ENCODE peak calls at places on chromosomes 16 and 17, in four cellular contexts. One of them, this sample, is unnamed.

GRCh38 chr16:11224096-11224893 is 31.7 kb downstream of the SOCS1 start:
- DNase-seq in IMR-90: no peak
- DNase-seq in HepG2: peak
- DNase-seq in A549: no peak
- DNase-seq in this sample: peak

GRCh38 chr16:68022278-68022727 is 729 bp downstream of the DDX28 start:
- DNase-seq in IMR-90: no peak
- DNase-seq in HepG2: no peak
- DNase-seq in A549: no peak
- DNase-seq in this sample: peak

GRCh38 chr16:19717319-19717718 is 708 bp downstream of the KNOP1 start:
- DNase-seq in IMR-90: peak
- DNase-seq in HepG2: no peak
- DNase-seq in A549: no peak
- DNase-seq in this sample: no peak

GRCh38 chr16:19463468-19464315 is 46.0 kb downstream of the TMC5 start:
- DNase-seq in IMR-90: no peak
- DNase-seq in HepG2: no peak
- DNase-seq in A549: no peak
- DNase-seq in this sample: no peak

GRCh38 chr17:4645642-4646041 is 4.2 kb upstream of the ALOX15 start:
- DNase-seq in IMR-90: no peak
- DNase-seq in HepG2: no peak
- DNase-seq in A549: no peak
- DNase-seq in this sample: no peak

GRCh38 chr17:82366749-82367148 is 4.8 kb upstream of the UTS2R start:
- DNase-seq in IMR-90: no peak
- DNase-seq in HepG2: no peak
- DNase-seq in A549: no peak
- DNase-seq in this sample: no peak

GRCh38 chr16:23249830-23250229 is 52.3 kb upstream of the SCNN1B start:
- DNase-seq in IMR-90: no peak
- DNase-seq in HepG2: no peak
- DNase-seq in A549: no peak
- DNase-seq in this sample: no peak

GRCh38 chr17:565506-565905 is 149.1 kb downstream of the VPS53 start:
- DNase-seq in IMR-90: no peak
- DNase-seq in HepG2: peak
- DNase-seq in A549: peak
- DNase-seq in this sample: no peak

GRCh38 chr17:258906-259305 is 77.5 kb upstream of the DOC2B start:
- DNase-seq in IMR-90: no peak
- DNase-seq in HepG2: no peak
- DNase-seq in A549: no peak
- DNase-seq in this sample: no peak

GRCh38 chr17:50280068-50280467 is 5.8 kb downstream of the TMEM92 start:
- DNase-seq in IMR-90: no peak
- DNase-seq in HepG2: no peak
- DNase-seq in A549: no peak
- DNase-seq in this sample: no peak

GRCh38 chr17:47829870-47830269 is 1.5 kb downstream of the MRPL10 start:
- DNase-seq in IMR-90: no peak
- DNase-seq in HepG2: no peak
- DNase-seq in A549: no peak
- DNase-seq in this sample: no peak

GRCh38 chr16:57892041-57892440 is 78.9 kb downstream of the CNGB1 start:
- DNase-seq in IMR-90: peak
- DNase-seq in HepG2: peak
- DNase-seq in A549: no peak
- DNase-seq in this sample: no peak

GRCh38 chr16:22191966-22192260 is 14.2 kb upstream of the EEF2K start:
- DNase-seq in IMR-90: peak
- DNase-seq in HepG2: peak
- DNase-seq in A549: no peak
- DNase-seq in this sample: no peak

GRCh38 chr17:57801044-57801711 is 48.7 kb downstream of the MRPS23 start:
- DNase-seq in IMR-90: no peak
- DNase-seq in HepG2: no peak
- DNase-seq in A549: no peak
- DNase-seq in this sample: no peak

GRCh38 chr16:58451945-58452401 is 48.0 kb upstream of the NDRG4 start:
- DNase-seq in IMR-90: no peak
- DNase-seq in HepG2: peak
- DNase-seq in A549: peak
- DNase-seq in this sample: peak

GRCh38 chr17:76593338-76593737 is 7.7 kb upstream of the ST6GALNAC2 start:
- DNase-seq in IMR-90: peak
- DNase-seq in HepG2: no peak
- DNase-seq in A549: no peak
- DNase-seq in this sample: no peak

GRCh38 chr16:11639008-11639562 is 29.2 kb upstream of the SNN start:
- DNase-seq in IMR-90: no peak
- DNase-seq in HepG2: no peak
- DNase-seq in A549: no peak
- DNase-seq in this sample: no peak

GRCh38 chr17:5078106-5079028 is at the start of gene ZFP3:
- DNase-seq in IMR-90: peak
- DNase-seq in HepG2: no peak
- DNase-seq in A549: peak
- DNase-seq in this sample: no peak

GRCh38 chr17:63714550-63715277 is 14.8 kb upstream of the LIMD2 start:
- DNase-seq in IMR-90: peak
- DNase-seq in HepG2: no peak
- DNase-seq in A549: no peak
- DNase-seq in this sample: no peak

GRCh38 chr16:50425648-50426047 is 56.9 kb upstream of the BRD7 start:
- DNase-seq in IMR-90: no peak
- DNase-seq in HepG2: no peak
- DNase-seq in A549: no peak
- DNase-seq in this sample: no peak

GRCh38 chr17:78933959-78934568 is 8.9 kb upstream of the TIMP2 start:
- DNase-seq in IMR-90: peak
- DNase-seq in HepG2: peak
- DNase-seq in A549: peak
- DNase-seq in this sample: no peak

GRCh38 chr16:55471448-55472097 is 7.4 kb upstream of the MMP2 start:
- DNase-seq in IMR-90: peak
- DNase-seq in HepG2: no peak
- DNase-seq in A549: peak
- DNase-seq in this sample: no peak

GRCh38 chr17:27895110-27895895 is 2.1 kb upstream of the LYRM9 start:
- DNase-seq in IMR-90: no peak
- DNase-seq in HepG2: no peak
- DNase-seq in A549: no peak
- DNase-seq in this sample: no peak

GRCh38 chr17:8465381-8466158 is 29.9 kb downstream of the NDEL1 start:
- DNase-seq in IMR-90: no peak
- DNase-seq in HepG2: no peak
- DNase-seq in A549: no peak
- DNase-seq in this sample: no peak

GRCh38 chr16:63998-64913 is 8.2 kb downstream of the RHBDF1 start:
- DNase-seq in IMR-90: no peak
- DNase-seq in HepG2: no peak
- DNase-seq in A549: no peak
- DNase-seq in this sample: no peak

GRCh38 chr17:80106751-80107150 is 5.4 kb downstream of the GAA start:
- DNase-seq in IMR-90: no peak
- DNase-seq in HepG2: no peak
- DNase-seq in A549: no peak
- DNase-seq in this sample: no peak

GRCh38 chr16:23595246-23595950 is 718 bp downstream of the NDUFAB1 start:
- DNase-seq in IMR-90: no peak
- DNase-seq in HepG2: peak
- DNase-seq in A549: no peak
- DNase-seq in this sample: no peak

GRCh38 chr16:64196444-64196843 is 925.4 kb downstream of the CDH11 start:
- DNase-seq in IMR-90: peak
- DNase-seq in HepG2: no peak
- DNase-seq in A549: no peak
- DNase-seq in this sample: no peak

GRCh38 chr16:75943705-75944514 is 217.6 kb upstream of the CPHXL start:
- DNase-seq in IMR-90: no peak
- DNase-seq in HepG2: peak
- DNase-seq in A549: no peak
- DNase-seq in this sample: no peak

GRCh38 chr16:56311208-56312027 is 113.9 kb downstream of the AMFR start:
- DNase-seq in IMR-90: no peak
- DNase-seq in HepG2: no peak
- DNase-seq in A549: no peak
- DNase-seq in this sample: no peak

GRCh38 chr16:21026846-21027245 is 123.8 kb downstream of the DNAH3 start:
- DNase-seq in IMR-90: no peak
- DNase-seq in HepG2: no peak
- DNase-seq in A549: no peak
- DNase-seq in this sample: no peak

GRCh38 chr17:4369557-4370230 is 3.2 kb upstream of the UBE2G1 start:
- DNase-seq in IMR-90: no peak
- DNase-seq in HepG2: no peak
- DNase-seq in A549: no peak
- DNase-seq in this sample: no peak

GRCh38 chr16:17377360-17378324 is 93.1 kb downstream of the XYLT1 start:
- DNase-seq in IMR-90: no peak
- DNase-seq in HepG2: no peak
- DNase-seq in A549: no peak
- DNase-seq in this sample: no peak

GRCh38 chr17:73549841-73550430 is 94.3 kb downstream of the SDK2 start:
- DNase-seq in IMR-90: no peak
- DNase-seq in HepG2: no peak
- DNase-seq in A549: no peak
- DNase-seq in this sample: no peak
- TF ChIP-seq MAZ in IMR-90: no peak
- TF ChIP-seq MAZ in HepG2: no peak
- TF ChIP-seq MAZ in A549: no peak
- TF ChIP-seq MAZ in this sample: no peak

GRCh38 chr17:77620282-77620681 is 338.2 kb upstream of the TNRC6C start:
- DNase-seq in IMR-90: no peak
- DNase-seq in HepG2: no peak
- DNase-seq in A549: no peak
- DNase-seq in this sample: no peak

GRCh38 chr17:77619326-77619725 is 339.2 kb upstream of the TNRC6C start:
- DNase-seq in IMR-90: no peak
- DNase-seq in HepG2: no peak
- DNase-seq in A549: no peak
- DNase-seq in this sample: no peak

GRCh38 chr17:77618731-77619130 is 339.8 kb upstream of the TNRC6C start:
- DNase-seq in IMR-90: no peak
- DNase-seq in HepG2: no peak
- DNase-seq in A549: no peak
- DNase-seq in this sample: no peak

GRCh38 chr17:77619851-77620250 is 338.7 kb upstream of the TNRC6C start:
- DNase-seq in IMR-90: peak
- DNase-seq in HepG2: no peak
- DNase-seq in A549: peak
- DNase-seq in this sample: no peak

GRCh38 chr17:77622627-77623026 is 335.9 kb upstream of the TNRC6C start:
- DNase-seq in IMR-90: no peak
- DNase-seq in HepG2: no peak
- DNase-seq in A549: peak
- DNase-seq in this sample: no peak
- TF ChIP-seq MAZ in IMR-90: no peak
- TF ChIP-seq MAZ in HepG2: no peak
- TF ChIP-seq MAZ in A549: no peak
- TF ChIP-seq MAZ in this sample: no peak

DNA sequence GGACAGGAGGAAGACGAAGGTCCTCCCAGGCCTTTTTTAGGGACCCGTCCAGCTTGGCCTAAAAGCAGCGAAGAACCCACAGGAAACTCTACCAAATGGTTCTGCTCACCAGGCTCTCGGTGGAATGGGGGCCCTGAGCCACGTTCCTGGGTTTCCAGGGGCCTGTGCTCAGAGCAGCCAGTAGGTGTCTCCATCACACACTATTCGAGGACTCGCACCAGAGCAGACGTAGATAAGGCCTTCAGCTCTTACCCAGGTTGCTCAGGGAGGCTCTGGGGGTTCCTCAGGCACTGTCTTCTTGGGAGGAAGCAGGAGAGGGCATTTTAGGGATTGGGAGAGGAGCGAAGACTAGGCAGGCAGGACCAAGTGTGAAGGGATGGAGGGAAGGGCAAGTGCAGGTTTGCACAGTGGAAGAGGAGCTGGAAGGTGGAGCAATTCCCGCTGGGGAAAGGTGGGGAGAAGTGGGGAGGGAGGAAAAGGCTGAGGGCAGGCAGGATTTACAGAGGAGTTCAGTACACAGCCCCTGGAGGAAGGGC is 157.1 kb downstream of the RGS9 start:
- DNase-seq in IMR-90: peak
- DNase-seq in HepG2: peak
- DNase-seq in A549: peak
- DNase-seq in this sample: peak
- TF ChIP-seq MAZ in IMR-90: no peak
- TF ChIP-seq MAZ in HepG2: peak
- TF ChIP-seq MAZ in A549: no peak
- TF ChIP-seq MAZ in this sample: no peak

GRCh38 chr16:83714286-83714685 is 93.5 kb upstream of the HSBP1 start:
- DNase-seq in IMR-90: no peak
- DNase-seq in HepG2: no peak
- DNase-seq in A549: no peak
- DNase-seq in this sample: no peak

GRCh38 chr16:83715217-83715920 is 92.4 kb upstream of the HSBP1 start:
- DNase-seq in IMR-90: no peak
- DNase-seq in HepG2: no peak
- DNase-seq in A549: no peak
- DNase-seq in this sample: no peak

GRCh38 chr16:83717308-83717707 is 90.5 kb upstream of the HSBP1 start:
- DNase-seq in IMR-90: no peak
- DNase-seq in HepG2: no peak
- DNase-seq in A549: no peak
- DNase-seq in this sample: peak

GRCh38 chr16:83717814-83718213 is 90.0 kb upstream of the HSBP1 start:
- DNase-seq in IMR-90: peak
- DNase-seq in HepG2: no peak
- DNase-seq in A549: no peak
- DNase-seq in this sample: no peak

DNA sequence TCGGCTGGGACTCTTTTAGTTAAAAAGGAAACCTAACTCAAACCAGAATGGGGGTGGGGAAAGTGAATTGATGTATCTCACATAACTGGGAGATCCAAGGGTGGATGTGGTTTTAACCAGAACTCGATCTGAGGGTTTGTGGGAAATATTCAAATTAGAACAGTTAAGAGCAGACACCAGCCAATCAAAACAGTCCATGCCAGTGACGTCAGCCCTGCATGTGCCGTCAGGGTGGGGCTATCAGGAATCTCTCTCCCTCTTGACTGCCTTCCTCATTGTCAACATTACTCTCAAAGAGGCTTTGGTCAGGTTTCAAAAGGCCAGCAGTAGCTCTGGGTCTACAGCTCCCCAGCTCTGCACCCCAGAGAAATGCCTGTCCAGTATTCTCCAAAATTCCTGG is 94.2 kb upstream of the HSBP1 start:
- DNase-seq in IMR-90: no peak
- DNase-seq in HepG2: no peak
- DNase-seq in A549: peak
- DNase-seq in this sample: peak
- TF ChIP-seq MAZ in IMR-90: no peak
- TF ChIP-seq MAZ in HepG2: no peak
- TF ChIP-seq MAZ in A549: no peak
- TF ChIP-seq MAZ in this sample: no peak

GRCh38 chr16:2799852-2800226 is 1.6 kb downstream of the PRSS41 start:
- DNase-seq in IMR-90: peak
- DNase-seq in HepG2: peak
- DNase-seq in A549: peak
- DNase-seq in this sample: no peak
- TF ChIP-seq MAZ in IMR-90: no peak
- TF ChIP-seq MAZ in HepG2: no peak
- TF ChIP-seq MAZ in A549: no peak
- TF ChIP-seq MAZ in this sample: no peak